ENCODE peak calls at places on chromosomes 4 and X, in four cellular contexts. R, T, C and S are unnamed samples.

GRCh38 chr4:53541577-53542206 is 49.6 kb downstream of the LNX1 start:
- DNase-seq in R (peak), C (peak), T (no peak), S (peak)

GRCh38 chr4:102734591-102735385 is 26.0 kb downstream of the MANBA start:
- DNase-seq in T (no peak), C (no peak), R (peak), S (no peak)

GRCh38 chr4:173121044-173121685 is 47.4 kb upstream of the GALNT7 start:
- DNase-seq in R (peak), C (no peak), T (peak), S (peak)

GRCh38 chr4:26410385-26411293 is 79.6 kb downstream of the CCKAR start:
- DNase-seq in T (no peak), R (peak), C (no peak), S (no peak)

GRCh38 chrX:64206556-64207162 is 1.2 kb upstream of the AMER1 start:
- DNase-seq in T (no peak), R (no peak), C (no peak), S (no peak)

GRCh38 chr4:105387466-105387865 is 86.4 kb downstream of the PPA2 start:
- DNase-seq in T (no peak), R (no peak), C (no peak), S (no peak)

GRCh38 chrX:15781964-15782711 is 8.1 kb upstream of the ZRSR2 start:
- DNase-seq in C (no peak), R (no peak), T (no peak), S (no peak)

GRCh38 chr4:120843840-120844527 is 78.5 kb downstream of the PRDM5 start:
- DNase-seq in R (no peak), T (peak), C (no peak), S (no peak)

GRCh38 chrX:82742351-82742750 is 765.7 kb upstream of the POU3F4 start:
- DNase-seq in C (no peak), R (no peak), T (no peak), S (no peak)

GRCh38 chr4:25865586-25865985 is 2.8 kb upstream of the SEL1L3 start:
- DNase-seq in C (no peak), R (peak), T (no peak), S (peak)

GRCh38 chr4:617644-618330 is 7.6 kb upstream of the PDE6B start:
- DNase-seq in R (no peak), T (no peak), C (no peak), S (no peak)

GRCh38 chr4:145545538-145546224 is 64.0 kb downstream of the SMAD1 start:
- DNase-seq in C (no peak), T (no peak), R (peak), S (peak)

GRCh38 chrX:46268429-46268828 is 276.8 kb downstream of the ZNF674 start:
- DNase-seq in C (no peak), R (peak), T (no peak), S (peak)

GRCh38 chrX:110699109-110699508 is 96.5 kb downstream of the CHRDL1 start:
- DNase-seq in R (peak), T (no peak), C (no peak), S (no peak)

GRCh38 chrX:373641-374471 is 12.9 kb downstream of the PPP2R3B start:
- DNase-seq in C (no peak), T (no peak), R (no peak), S (no peak)

GRCh38 chr4:75189976-75190375 is 257.1 kb downstream of the PARM1 start:
- DNase-seq in C (no peak), T (no peak), R (no peak), S (no peak)

GRCh38 chr4:121177238-121178137 is 13.4 kb upstream of the TNIP3 start:
- DNase-seq in C (no peak), R (no peak), T (no peak), S (no peak)

GRCh38 chrX:66030505-66031317 is 9.2 kb downstream of the VSIG4 start:
- DNase-seq in C (no peak), R (peak), T (no peak), S (no peak)

GRCh38 chrX:40420899-40421729 is 159.7 kb upstream of the ATP6AP2 start:
- DNase-seq in R (peak), C (no peak), T (no peak), S (no peak)

GRCh38 chr4:20196476-20196875 is 55.2 kb upstream of the SLIT2 start:
- DNase-seq in C (no peak), T (no peak), R (no peak), S (no peak)

GRCh38 chr4:107519057-107519456 is 201.0 kb downstream of the PAPSS1 start:
- DNase-seq in T (no peak), C (peak), R (peak), S (no peak)

GRCh38 chr4:101670897-101671296 is 119.6 kb upstream of the BANK1 start:
- DNase-seq in C (no peak), R (no peak), T (no peak), S (no peak)

GRCh38 chrX:13168276-13168675 is 123.9 kb upstream of the FAM9C start:
- DNase-seq in R (no peak), T (no peak), C (no peak), S (no peak)

GRCh38 chr4:19739101-19739651 is 512.5 kb upstream of the SLIT2 start:
- DNase-seq in R (peak), C (no peak), T (peak), S (peak)

GRCh38 chrX:12949927-12950656 is 24.8 kb upstream of the TMSB4X start:
- DNase-seq in T (no peak), R (no peak), C (no peak), S (no peak)